ENCODE peak calls at places on chromosomes 12 and 14, in ten cellular contexts. M is ascending aorta; V is activated naive CD8-positive, alpha-beta T cell treated with anti-CD3 and anti-CD28 coated beads for 36 hours; G is colonic mucosa; T is stimulated activated CD4-positive, alpha-beta T cell treated with anti-CD3 and anti-CD28 coated beads, Interleukin-2, amount 100 ng/mL, for 48 hours; N is Right ventricle myocardium inferior; P is activated gamma-delta T cell treated with Interleukin-2 at 50 U/mL for 16 hours; H is stimulated activated CD8-positive, alpha-beta memory T cell treated with anti-CD3 and anti-CD28 coated beads, Interleukin-2, amount 100 ng/mL, for 48 hours; Y is uterus; A is Calu3. R is an unnamed sample.

GRCh38 chr14:59588136-59588535 is 11.5 kb upstream of the CCDC175 start:
- DNase-seq in Y (no peak), T (no peak), V (no peak), M (no peak), G (no peak), N (no peak), H (no peak), A (no peak), P (no peak), R (no peak)

GRCh38 chr12:70393787-70394519 is 27.9 kb downstream of the KCNMB4 start:
- DNase-seq in V (no peak), H (no peak), N (no peak), M (no peak), G (no peak), Y (no peak), P (no peak), A (no peak), T (no peak), R (no peak)

GRCh38 chr14:90274019-90274418 is 17.7 kb downstream of the PSMC1 start:
- DNase-seq in M (no peak), A (peak), V (no peak), G (no peak), H (no peak), N (no peak), Y (no peak), T (no peak), P (no peak), R (no peak)

GRCh38 chr12:49288412-49288853 is 6.5 kb upstream of the PRPH start:
- DNase-seq in P (peak), T (peak), H (no peak), N (no peak), A (peak), G (peak), Y (peak), V (peak), M (peak), R (no peak)

GRCh38 chr12:95709152-95709551 is 81.4 kb downstream of the NTN4 start:
- DNase-seq in A (no peak), T (no peak), G (no peak), V (no peak), Y (no peak), N (no peak), M (no peak), P (no peak), H (no peak), R (no peak)

GRCh38 chr12:131346578-131347344 is 364.1 kb upstream of the SFSWAP start:
- DNase-seq in Y (no peak), N (no peak), T (no peak), G (no peak), M (peak), P (no peak), V (no peak), H (no peak), A (no peak), R (no peak)

GRCh38 chr12:92912052-92912451 is 17.0 kb downstream of the EEA1 start:
- DNase-seq in Y (no peak), V (no peak), G (no peak), P (no peak), N (no peak), M (no peak), T (no peak), A (no peak), H (no peak), R (peak)

GRCh38 chr12:123043536-123044001 is 63.1 kb downstream of the ARL6IP4 start:
- DNase-seq in A (peak), P (peak), Y (peak), M (peak), N (peak), V (peak), G (peak), T (peak), H (peak), R (peak)

GRCh38 chr14:93824076-93824475 is 35.8 kb upstream of the PRIMA1 start:
- DNase-seq in A (no peak), Y (no peak), G (no peak), P (no peak), T (no peak), H (no peak), N (no peak), M (no peak), V (no peak), R (no peak)

GRCh38 chr12:119624971-119625370 is 31.4 kb downstream of the TMEM233 start:
- DNase-seq in P (no peak), V (no peak), H (no peak), A (no peak), N (no peak), M (no peak), T (no peak), G (no peak), Y (no peak), R (no peak)

GRCh38 chr14:75811862-75812505 is 150.9 kb downstream of the TTLL5 start:
- DNase-seq in N (no peak), Y (no peak), M (no peak), P (no peak), V (no peak), G (no peak), A (no peak), T (no peak), H (no peak), R (no peak)

GRCh38 chr14:35944847-35945246 is 118.7 kb downstream of the BRMS1L start:
- DNase-seq in Y (no peak), T (peak), V (peak), G (peak), P (no peak), N (no peak), M (no peak), A (peak), H (no peak), R (no peak)

GRCh38 chr14:73935666-73936065 is 14.2 kb downstream of the FAM161B start:
- DNase-seq in N (no peak), M (no peak), V (no peak), T (no peak), G (no peak), H (no peak), P (no peak), Y (no peak), A (no peak), R (no peak)

GRCh38 chr14:77622562-77622961 is 6.1 kb upstream of the SPTLC2 start:
- DNase-seq in A (peak), N (no peak), M (no peak), T (no peak), G (peak), V (no peak), H (no peak), P (no peak), Y (no peak), R (no peak)

GRCh38 chr12:24595652-24596235 is 353.2 kb downstream of the BCAT1 start:
- DNase-seq in N (no peak), H (no peak), P (no peak), G (no peak), A (peak), V (no peak), Y (no peak), M (no peak), T (no peak), R (no peak)

GRCh38 chr12:4997939-4998338 is 45.7 kb upstream of the KCNA5 start:
- DNase-seq in T (no peak), P (no peak), V (no peak), N (no peak), G (no peak), Y (peak), M (peak), H (no peak), A (no peak), R (no peak)

GRCh38 chr12:11958216-11959091 is 112.3 kb upstream of the BCL2L14 start:
- DNase-seq in G (no peak), M (no peak), T (peak), Y (no peak), H (peak), V (peak), P (peak), N (no peak), A (peak), R (no peak)

GRCh38 chr12:122544537-122544936 is 17.5 kb downstream of the KNTC1 start:
- DNase-seq in M (no peak), Y (no peak), V (no peak), A (no peak), G (no peak), T (no peak), H (no peak), N (no peak), P (no peak), R (no peak)

GRCh38 chr14:101134851-101135486 is 231.4 kb upstream of the RTL1 start:
- DNase-seq in G (no peak), H (no peak), Y (no peak), P (no peak), N (no peak), A (no peak), V (no peak), T (no peak), M (no peak), R (no peak)

GRCh38 chr12:28963554-28963953 is 185.5 kb upstream of the FAR2 start:
- DNase-seq in V (no peak), G (no peak), N (no peak), H (no peak), T (no peak), M (no peak), Y (no peak), A (no peak), P (no peak), R (no peak)

GRCh38 chr12:52036587-52037171 is 14.6 kb upstream of the NR4A1 start:
- DNase-seq in H (peak), Y (peak), T (peak), V (peak), M (peak), P (peak), N (peak), G (peak), A (peak), R (peak)

GRCh38 chr12:64674367-64674922 is 64.2 kb downstream of the RASSF3 start:
- DNase-seq in V (no peak), M (no peak), Y (no peak), P (peak), N (no peak), T (no peak), G (no peak), H (no peak), A (no peak), R (no peak)

GRCh38 chr12:132568826-132569480 is 41.4 kb downstream of the LRCOL1 start:
- DNase-seq in V (no peak), N (no peak), T (no peak), P (no peak), M (no peak), A (no peak), Y (no peak), H (no peak), G (no peak), R (no peak)

GRCh38 chr12:24839268-24839791 is 109.6 kb downstream of the BCAT1 start:
- DNase-seq in T (peak), P (peak), Y (no peak), V (peak), N (no peak), M (no peak), H (peak), G (no peak), A (no peak), R (no peak)

GRCh38 chr12:15599266-15600037 is 189.7 kb downstream of the EPS8 start:
- DNase-seq in Y (peak), N (no peak), V (no peak), T (no peak), M (peak), G (no peak), P (no peak), H (no peak), A (peak), R (no peak)

R was measured in CD14-positive monocyte.